ENCODE peak calls at places on chromosomes 13 and 19, in eight cellular contexts. A is pancreas; T is tibial nerve; O is IMR-90; N is CD4-positive, CD25-positive, alpha-beta regulatory T cell; D is CD4-positive, alpha-beta memory T cell; M is adrenal gland; V is ascending aorta. Y is an unnamed sample.
A peak's percentile ranks its signal among the peaks of the same experiment; 100 is the strongest.

GRCh38 chr19:9932835-9933234 is 3.5 kb downstream of the OLFM2 start:
- DNase-seq in A (no peak), T (no peak), O (no peak), N (no peak), D (no peak), M (no peak), V (no peak), Y (no peak)

GRCh38 chr19:39483141-39483540 is 2.5 kb downstream of the TIMM50 start:
- DNase-seq in A (no peak), T (no peak), O (no peak), N (no peak), D (no peak), M (no peak), V (no peak), Y (no peak)

GRCh38 chr19:5960005-5961001 is 17.6 kb downstream of the RANBP3 start:
- DNase-seq in A (peak; percentile 63), T (no peak), O (no peak), N (no peak), D (no peak), M (peak; percentile 94), V (no peak), Y (no peak)

GRCh38 chr13:43057653-43058317 is 34.4 kb downstream of the DNAJC15 start:
- DNase-seq in A (no peak), T (no peak), O (no peak), N (peak; percentile 59), D (peak; percentile 67), M (no peak), V (no peak), Y (peak; percentile 35)

GRCh38 chr19:40592170-40592569 is 9.0 kb upstream of the LTBP4 start:
- DNase-seq in A (no peak), T (no peak), O (peak; percentile 76), N (no peak), D (no peak), M (no peak), V (no peak), Y (no peak)

GRCh38 chr13:105587786-105588185 is 947.7 kb downstream of the EFNB2 start:
- DNase-seq in A (no peak), T (no peak), O (peak; percentile 2), N (no peak), D (no peak), M (no peak), V (no peak), Y (no peak)

GRCh38 chr13:37869756-37870488 is at the start of gene TRPC4:
- DNase-seq in A (peak; percentile 41), T (no peak), O (peak; percentile 59), N (no peak), D (no peak), M (no peak), V (no peak), Y (no peak)

GRCh38 chr19:9309974-9310446 is 372 bp upstream of the ZNF699 start:
- DNase-seq in A (peak; percentile 85), T (peak; percentile 87), O (peak; percentile 84), N (peak; percentile 75), D (no peak), M (peak; percentile 96), V (peak; percentile 65), Y (no peak)

GRCh38 chr19:9792191-9793050 is 23.9 kb upstream of the ZNF846 start:
- DNase-seq in A (peak; percentile 96), T (peak; percentile 97), O (peak; percentile 91), N (peak; percentile 87), D (peak; percentile 88), M (peak; percentile 97), V (peak; percentile 84), Y (peak; percentile 92)

GRCh38 chr19:29690842-29691241 is 24.2 kb downstream of the C19orf12 start:
- DNase-seq in A (no peak), T (no peak), O (peak; percentile 49), N (peak; percentile 34), D (peak; percentile 71), M (no peak), V (no peak), Y (peak; percentile 45)

GRCh38 chr13:23610966-23611486 is 40.8 kb downstream of the TNFRSF19 start:
- DNase-seq in A (no peak), T (no peak), O (peak; percentile 53), N (no peak), D (no peak), M (no peak), V (no peak), Y (no peak)

GRCh38 chr13:23608704-23609413 is 38.6 kb downstream of the TNFRSF19 start:
- DNase-seq in A (no peak), T (peak; percentile 25), O (peak; percentile 42), N (no peak), D (no peak), M (peak; percentile 82), V (no peak), Y (no peak)

GRCh38 chr13:23610187-23610576 is 40.0 kb downstream of the TNFRSF19 start:
- DNase-seq in A (no peak), T (no peak), O (peak; percentile 35), N (no peak), D (no peak), M (no peak), V (no peak), Y (no peak)

GRCh38 chr13:23609414-23610186 is 39.4 kb downstream of the TNFRSF19 start:
- DNase-seq in A (no peak), T (peak; percentile 38), O (peak; percentile 77), N (no peak), D (no peak), M (no peak), V (no peak), Y (no peak)

DNA sequence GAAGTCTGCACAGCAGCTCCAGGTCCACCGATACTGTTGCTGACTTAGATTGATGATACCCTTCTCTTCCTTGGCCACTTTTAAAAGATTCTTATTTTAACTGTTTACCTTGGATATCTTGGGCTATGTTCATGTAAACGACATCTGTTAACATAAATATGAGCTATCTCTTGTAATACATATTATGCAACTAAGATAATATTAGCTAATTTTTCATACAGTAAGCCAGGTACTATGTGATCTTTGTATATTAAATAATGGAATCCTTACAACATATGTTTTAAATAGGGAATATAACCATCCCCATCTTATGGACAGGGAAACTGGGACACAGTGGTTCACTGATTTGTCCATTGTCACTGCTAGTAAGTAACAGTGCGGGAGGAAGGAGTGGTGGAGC is 37.9 kb downstream of the TNFRSF19 start:
- DNase-seq in A (no peak), T (no peak), O (no peak), N (no peak), D (no peak), M (no peak), V (no peak), Y (no peak)
- H3K27ac ChIP-seq in A (no peak overlapping the region), T (peak overlapping the region; percentile 84), O (peak overlapping the region; percentile 62), N (no peak overlapping the region), D (no peak overlapping the region), M (peak overlapping the region; percentile 41), V (no peak overlapping the region), Y (no peak overlapping the region)

GRCh38 chr13:27132538-27132937 is 39.1 kb downstream of the USP12 start:
- DNase-seq in A (no peak), T (no peak), O (no peak), N (no peak), D (no peak), M (no peak), V (no peak), Y (no peak)

GRCh38 chr13:27128825-27129627 is 42.6 kb downstream of the USP12 start:
- DNase-seq in A (no peak), T (no peak), O (no peak), N (no peak), D (no peak), M (no peak), V (no peak), Y (no peak)

GRCh38 chr13:27131906-27132305 is 39.7 kb downstream of the USP12 start:
- DNase-seq in A (no peak), T (no peak), O (no peak), N (no peak), D (no peak), M (no peak), V (no peak), Y (no peak)

GRCh38 chr13:27130223-27131015 is 41.2 kb downstream of the USP12 start:
- DNase-seq in A (no peak), T (peak; percentile 5), O (peak; percentile 76), N (no peak), D (no peak), M (no peak), V (no peak), Y (no peak)

GRCh38 chr13:27131202-27131623 is 40.4 kb downstream of the USP12 start:
- DNase-seq in A (no peak), T (no peak), O (peak; percentile 55), N (peak; percentile 70), D (peak; percentile 49), M (no peak), V (no peak), Y (peak; percentile 51)
- H3K4me3 ChIP-seq in A (no peak overlapping the region), T (no peak overlapping the region), O (no peak overlapping the region), N (peak overlapping the region; percentile 73), D (no peak overlapping the region), M (no peak overlapping the region), V (no peak overlapping the region), Y (no peak overlapping the region)

DNA sequence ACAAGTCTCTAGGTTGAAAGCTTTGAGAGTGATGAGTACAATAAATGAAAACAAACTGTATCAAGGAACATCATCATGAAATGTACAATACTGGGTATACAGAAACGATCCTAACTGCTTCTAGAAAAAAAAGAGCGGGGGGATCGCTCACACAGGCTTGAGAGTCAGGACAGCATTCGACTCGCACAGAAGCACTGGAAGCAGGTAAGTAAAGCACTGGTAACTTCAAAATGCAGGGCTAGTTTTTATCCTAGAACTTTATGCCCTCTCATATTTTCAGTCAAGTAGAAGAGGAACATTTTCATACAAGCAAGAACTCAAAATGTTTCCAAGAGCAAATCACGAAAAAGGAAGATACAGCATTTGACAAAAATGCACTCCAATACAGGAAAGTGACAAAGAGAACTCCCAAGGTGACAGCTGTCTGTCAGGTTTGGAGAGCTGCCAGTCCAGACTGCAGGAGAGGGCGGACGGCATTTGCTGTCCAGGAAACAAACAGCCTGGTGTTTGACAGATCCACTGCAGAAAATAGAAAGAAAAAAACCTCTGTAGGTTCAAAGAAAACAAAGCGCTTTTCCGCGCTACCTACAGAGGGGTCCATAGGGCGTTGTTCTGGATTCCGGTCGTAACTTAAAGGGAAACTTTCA is 58.2 kb upstream of the XPO4 start:
- DNase-seq in A (no peak), T (no peak), O (no peak), N (no peak), D (no peak), M (no peak), V (no peak), Y (no peak)
- H3K27ac ChIP-seq in A (no peak overlapping the region), T (no peak overlapping the region), O (no peak overlapping the region), N (no peak overlapping the region), D (no peak overlapping the region), M (no peak overlapping the region), V (no peak overlapping the region), Y (no peak overlapping the region)

GRCh38 chr13:44715287-44716224 is 139.4 kb upstream of the TSC22D1 start:
- DNase-seq in A (no peak), T (peak; percentile 30), O (no peak), N (no peak), D (no peak), M (no peak), V (no peak), Y (no peak)

GRCh38 chr13:44718467-44718866 is 142.3 kb upstream of the TSC22D1 start:
- DNase-seq in A (no peak), T (no peak), O (no peak), N (no peak), D (no peak), M (no peak), V (no peak), Y (no peak)

GRCh38 chr13:44710576-44710975 is 134.4 kb upstream of the TSC22D1 start:
- DNase-seq in A (no peak), T (no peak), O (peak; percentile 96), N (no peak), D (no peak), M (peak; percentile 20), V (no peak), Y (no peak)

GRCh38 chr13:44713793-44714469 is 137.8 kb upstream of the TSC22D1 start:
- DNase-seq in A (no peak), T (peak; percentile 9), O (peak; percentile 94), N (no peak), D (no peak), M (no peak), V (peak; percentile 9), Y (no peak)
- H3K4me3 ChIP-seq in A (no peak overlapping the region), T (no peak overlapping the region), O (no peak overlapping the region), N (no peak overlapping the region), D (no peak overlapping the region), M (no peak overlapping the region), V (no peak overlapping the region), Y (no peak overlapping the region)

Y was measured in effector memory CD4-positive, alpha-beta T cell.